ENCODE peak calls at places on chromosomes 16 and 17, in eight cellular contexts. G is cardiac muscle cell, R is progenitor cell of endocrine pancreas, T is COR-L47, E is pancreas, U is NCI-H510A treated with DMSO at 0.1 percent for 48 hours, J is AG08395, Z is amniotic stem cell. M is an unnamed sample.

GRCh38 chr16:2798723-2799204 is 494 bp downstream of the PRSS41 start:
- DNase-seq in G (no peak), R (no peak), T (no peak), E (peak), U (no peak), J (no peak), Z (no peak), M (no peak)

GRCh38 chr17:75635610-75636202 is 2.5 kb downstream of the SMIM5 start:
- DNase-seq in G (no peak), R (no peak), T (no peak), E (peak), U (no peak), J (no peak), Z (no peak), M (no peak)

GRCh38 chr16:68072038-68072695 is 13.0 kb upstream of the NFATC3 start:
- DNase-seq in G (no peak), R (no peak), T (no peak), E (peak), U (no peak), J (peak), Z (no peak), M (no peak)

GRCh38 chr17:1298616-1299015 is 19.2 kb downstream of the TRARG1 start:
- DNase-seq in G (peak), R (peak), T (no peak), E (no peak), U (no peak), J (peak), Z (no peak), M (no peak)

GRCh38 chr17:5254903-5255521 is 20.4 kb upstream of the SCIMP start:
- DNase-seq in G (no peak), R (no peak), T (no peak), E (no peak), U (no peak), J (no peak), Z (no peak), M (no peak)

GRCh38 chr17:78411241-78411855 is 32.9 kb downstream of the PGS1 start:
- DNase-seq in G (peak), R (no peak), T (no peak), E (no peak), U (no peak), J (no peak), Z (no peak), M (no peak)

GRCh38 chr17:27504188-27504995 is 48.1 kb downstream of the KSR1 start:
- DNase-seq in G (no peak), R (no peak), T (no peak), E (no peak), U (peak), J (no peak), Z (no peak), M (no peak)

GRCh38 chr16:67170168-67170947 is at the start of gene NOL3:
- DNase-seq in G (peak), R (no peak), T (peak), E (peak), U (peak), J (peak), Z (peak), M (no peak)

GRCh38 chr17:16866436-16866835 is 105.5 kb downstream of the TNFRSF13B start:
- DNase-seq in G (no peak), R (no peak), T (no peak), E (no peak), U (no peak), J (no peak), Z (no peak), M (no peak)

GRCh38 chr17:34318474-34318873 is 761 bp upstream of the CCL8 start:
- DNase-seq in G (no peak), R (no peak), T (no peak), E (no peak), U (no peak), J (no peak), Z (no peak), M (no peak)

GRCh38 chr17:71505200-71505599 is 615.6 kb upstream of the SOX9 start:
- DNase-seq in G (no peak), R (no peak), T (no peak), E (no peak), U (no peak), J (peak), Z (no peak), M (no peak)

GRCh38 chr17:40791808-40792436 is 7.8 kb downstream of the KRT28 start:
- DNase-seq in G (peak), R (no peak), T (no peak), E (no peak), U (no peak), J (peak), Z (peak), M (no peak)

GRCh38 chr17:82056729-82057621 is 5.3 kb downstream of the GPS1 start:
- DNase-seq in G (no peak), R (no peak), T (no peak), E (no peak), U (no peak), J (no peak), Z (no peak), M (no peak)

GRCh38 chr17:31453896-31454295 is 62.4 kb downstream of the RAB11FIP4 start:
- DNase-seq in G (no peak), R (no peak), T (no peak), E (no peak), U (no peak), J (no peak), Z (no peak), M (no peak)

GRCh38 chr16:64586756-64587155 is 535.1 kb downstream of the CDH11 start:
- DNase-seq in G (peak), R (no peak), T (no peak), E (no peak), U (no peak), J (no peak), Z (no peak), M (no peak)

GRCh38 chr17:3770471-3770870 is 30.5 kb downstream of the ITGAE start:
- DNase-seq in G (no peak), R (no peak), T (no peak), E (no peak), U (no peak), J (no peak), Z (no peak), M (no peak)

GRCh38 chr16:12646490-12647274 is 157.0 kb downstream of the CPPED1 start:
- DNase-seq in G (no peak), R (no peak), T (peak), E (no peak), U (no peak), J (peak), Z (no peak), M (no peak)

GRCh38 chr16:10548404-10548803 is 32.0 kb downstream of the EMP2 start:
- DNase-seq in G (no peak), R (no peak), T (no peak), E (no peak), U (no peak), J (no peak), Z (no peak), M (no peak)

GRCh38 chr16:68756250-68757051 is 19.4 kb downstream of the CDH1 start:
- DNase-seq in G (no peak), R (no peak), T (no peak), E (no peak), U (peak), J (no peak), Z (no peak), M (no peak)

GRCh38 chr16:51359141-51359960 is 208.3 kb upstream of the SALL1 start:
- DNase-seq in G (no peak), R (no peak), T (no peak), E (no peak), U (no peak), J (peak), Z (no peak), M (peak)

GRCh38 chr16:66512589-66513404 is 37.1 kb downstream of the TK2 start:
- DNase-seq in G (no peak), R (no peak), T (no peak), E (no peak), U (no peak), J (no peak), Z (no peak), M (no peak)

GRCh38 chr17:57092779-57093178 is 7.7 kb downstream of the AKAP1 start:
- DNase-seq in G (no peak), R (no peak), T (no peak), E (no peak), U (no peak), J (no peak), Z (no peak), M (no peak)

GRCh38 chr16:3528406-3528805 is 27.6 kb downstream of the CLUAP1 start:
- DNase-seq in G (no peak), R (no peak), T (no peak), E (no peak), U (no peak), J (no peak), Z (no peak), M (no peak)

GRCh38 chr16:19860146-19861030 is 24.3 kb downstream of the GPRC5B start:
- DNase-seq in G (no peak), R (no peak), T (no peak), E (peak), U (peak), J (peak), Z (peak), M (peak)

M was measured in iPS DF 19.7.